ENCODE peak calls at places on chromosomes 11 and 22, in eight cellular contexts. F is left ventricle myocardium inferior; N is stimulated activated CD4-positive, alpha-beta T cell treated with anti-CD3 and anti-CD28 coated beads, Interleukin-15, amount 100 ng/mL, for 24 hours; C is upper lobe of right lung; H is stimulated activated CD8-positive, alpha-beta memory T cell treated with anti-CD3 and anti-CD28 coated beads, Interleukin-7, amount 100 ng/mL, for 1 hour; P is LoVo; K is NCI-H2081 treated with DMSO at 0.1 percent for 48 hours; I is A549. Y is an unnamed sample.

GRCh38 chr11:118929496-118930151 is 3.9 kb upstream of the BCL9L start:
- DNase-seq in F (peak; percentile 81), N (peak; percentile 83), C (peak; percentile 92), H (peak; percentile 49), P (peak; percentile 74), K (no peak), I (peak; percentile 83), Y (peak; percentile 75)

GRCh38 chr22:46935506-46936377 is 173.3 kb downstream of the TBC1D22A start:
- DNase-seq in F (no peak), N (no peak), C (no peak), H (no peak), P (peak; percentile 2), K (no peak), I (no peak), Y (no peak)

GRCh38 chr11:66476841-66477251 is 3.4 kb upstream of the DPP3 start:
- DNase-seq in F (no peak), N (no peak), C (no peak), H (no peak), P (no peak), K (no peak), I (no peak), Y (peak; percentile 31)

GRCh38 chr22:40728731-40729189 is 49.5 kb downstream of the MCHR1 start:
- DNase-seq in F (no peak), N (peak; percentile 65), C (no peak), H (peak; percentile 25), P (peak; percentile 36), K (no peak), I (no peak), Y (no peak)

GRCh38 chr11:133732109-133732508 is 113.2 kb downstream of the SPATA19 start:
- DNase-seq in F (no peak), N (no peak), C (no peak), H (no peak), P (no peak), K (no peak), I (no peak), Y (no peak)

GRCh38 chr11:66318576-66318970 is 1.7 kb upstream of the CD248 start:
- DNase-seq in F (no peak), N (no peak), C (no peak), H (no peak), P (no peak), K (no peak), I (no peak), Y (no peak)

GRCh38 chr11:8775341-8776133 is 92.9 kb downstream of the RPL27A start:
- DNase-seq in F (no peak), N (no peak), C (no peak), H (no peak), P (no peak), K (no peak), I (no peak), Y (no peak)

GRCh38 chr22:37832022-37832857 is 9.1 kb downstream of the GALR3 start:
- DNase-seq in F (no peak), N (no peak), C (no peak), H (no peak), P (no peak), K (no peak), I (no peak), Y (no peak)

GRCh38 chr11:34653851-34654490 is 33.1 kb downstream of the EHF start:
- DNase-seq in F (no peak), N (peak; percentile 29), C (peak; percentile 77), H (no peak), P (peak; percentile 90), K (no peak), I (peak; percentile 82), Y (no peak)

GRCh38 chr11:10484461-10485180 is 29.6 kb downstream of the AMPD3 start:
- DNase-seq in F (no peak), N (no peak), C (no peak), H (no peak), P (no peak), K (no peak), I (no peak), Y (no peak)

GRCh38 chr11:64157987-64158386 is 7.9 kb downstream of the MACROD1 start:
- DNase-seq in F (no peak), N (no peak), C (no peak), H (no peak), P (no peak), K (no peak), I (no peak), Y (no peak)

GRCh38 chr22:29750029-29750428 is 16.8 kb downstream of the ZMAT5 start:
- DNase-seq in F (no peak), N (no peak), C (no peak), H (no peak), P (no peak), K (no peak), I (no peak), Y (no peak)

GRCh38 chr22:44686873-44687600 is 15.0 kb upstream of the PRR5 start:
- DNase-seq in F (no peak), N (no peak), C (no peak), H (no peak), P (no peak), K (no peak), I (no peak), Y (no peak)

GRCh38 chr11:126317681-126318641 is 14.1 kb downstream of the DCPS start:
- DNase-seq in F (peak; percentile 81), N (peak; percentile 42), C (peak; percentile 71), H (no peak), P (peak; percentile 33), K (no peak), I (no peak), Y (no peak)

GRCh38 chr22:46057762-46058420 is 80.9 kb upstream of the WNT7B start:
- DNase-seq in F (peak; percentile 44), N (peak; percentile 38), C (peak; percentile 71), H (no peak), P (peak; percentile 67), K (no peak), I (no peak), Y (peak; percentile 6)

GRCh38 chr11:128331317-128331716 is 256.0 kb downstream of the ETS1 start:
- DNase-seq in F (no peak), N (no peak), C (no peak), H (no peak), P (no peak), K (no peak), I (no peak), Y (no peak)

GRCh38 chr11:116601734-116602636 is 170.8 kb downstream of the BUD13 start:
- DNase-seq in F (no peak), N (no peak), C (no peak), H (no peak), P (no peak), K (peak; percentile 34), I (no peak), Y (no peak)

GRCh38 chr22:44045171-44045570 is 21.1 kb downstream of the PARVB start:
- DNase-seq in F (no peak), N (no peak), C (no peak), H (no peak), P (no peak), K (no peak), I (no peak), Y (no peak)

GRCh38 chr11:106001304-106002012 is 20.6 kb downstream of the MSANTD4 start:
- DNase-seq in F (no peak), N (no peak), C (no peak), H (no peak), P (no peak), K (no peak), I (no peak), Y (no peak)

GRCh38 chr11:91742155-91742554 is 482.5 kb upstream of the FAT3 start:
- DNase-seq in F (no peak), N (no peak), C (no peak), H (no peak), P (no peak), K (no peak), I (no peak), Y (no peak)

GRCh38 chr11:101363706-101364275 is 220.0 kb downstream of the TRPC6 start:
- DNase-seq in F (no peak), N (no peak), C (no peak), H (no peak), P (no peak), K (no peak), I (no peak), Y (no peak)

GRCh38 chr11:72703281-72704008 is 29.2 kb upstream of the PDE2A start:
- DNase-seq in F (peak; percentile 84), N (no peak), C (no peak), H (no peak), P (no peak), K (no peak), I (no peak), Y (no peak)

GRCh38 chr11:35540526-35540925 is 15.1 kb upstream of the PAMR1 start:
- DNase-seq in F (no peak), N (no peak), C (no peak), H (no peak), P (no peak), K (no peak), I (no peak), Y (no peak)

GRCh38 chr11:114616516-114616915 is 20.9 kb upstream of the NXPE4 start:
- DNase-seq in F (no peak), N (no peak), C (no peak), H (no peak), P (no peak), K (no peak), I (no peak), Y (no peak)